ENCODE peak calls at places on chromosomes 2 and 18, in seven cellular contexts. L, B, P, Y, A, M and G are unnamed samples.

GRCh38 chr2:120539937-120540718 is 194.2 kb downstream of the INHBB start:
- DNase-seq in P (no peak), A (peak; percentile 92), M (peak; percentile 84), B (peak; percentile 66), Y (no peak), L (no peak), G (peak; percentile 66)

GRCh38 chr18:56709463-56709862 is 58.3 kb downstream of the WDR7 start:
- DNase-seq in B (no peak), M (peak; percentile 20), P (no peak), A (no peak), L (no peak), Y (no peak), G (no peak)

GRCh38 chr2:216554286-216554685 is 55.6 kb downstream of the RPL37A start:
- DNase-seq in P (no peak), A (no peak), L (no peak), B (no peak), M (no peak), Y (no peak), G (no peak)

GRCh38 chr2:239443666-239444567 is 43.1 kb upstream of the HDAC4 start:
- DNase-seq in B (no peak), L (no peak), M (peak; percentile 82), A (peak; percentile 48), P (peak; percentile 85), Y (no peak), G (no peak)

GRCh38 chr18:74063552-74063951 is 84.1 kb downstream of the FBXO15 start:
- DNase-seq in A (no peak), L (no peak), B (no peak), M (no peak), Y (no peak), P (no peak), G (no peak)

GRCh38 chr2:234950730-234951385 is 959 bp upstream of the SH3BP4 start:
- DNase-seq in B (no peak), M (no peak), A (no peak), P (no peak), Y (peak; percentile 67), L (no peak), G (no peak)

GRCh38 chr2:227818569-227819397 is 5.1 kb downstream of the CCL20 start:
- DNase-seq in Y (no peak), M (peak; percentile 49), P (no peak), A (peak; percentile 92), B (no peak), L (peak; percentile 80), G (peak; percentile 41)

GRCh38 chr2:95278637-95279225 is 4.5 kb downstream of the PROM2 start:
- DNase-seq in B (no peak), A (no peak), P (no peak), Y (peak; percentile 68), M (no peak), L (peak; percentile 43), G (peak; percentile 14)

GRCh38 chr18:55265916-55266488 is 306.7 kb upstream of the CCDC68 start:
- DNase-seq in M (no peak), P (no peak), L (no peak), Y (no peak), A (no peak), B (no peak), G (no peak)

GRCh38 chr18:52007109-52007508 is 332.9 kb upstream of the DCC start:
- DNase-seq in M (no peak), Y (no peak), P (no peak), A (no peak), L (no peak), B (no peak), G (no peak)

GRCh38 chr2:19711470-19712372 is 190.1 kb downstream of the TTC32 start:
- DNase-seq in A (no peak), M (no peak), Y (no peak), P (no peak), L (no peak), B (peak; percentile 65), G (no peak)

GRCh38 chr18:3721771-3722661 is 272.0 kb downstream of the TGIF1 start:
- DNase-seq in L (no peak), A (no peak), B (no peak), P (no peak), M (peak; percentile 23), Y (no peak), G (no peak)

GRCh38 chr18:8121091-8121490 is 488.1 kb upstream of the RAB12 start:
- DNase-seq in Y (no peak), P (no peak), L (no peak), A (no peak), M (no peak), B (no peak), G (no peak)

GRCh38 chr2:212892193-212892592 is 259.2 kb downstream of the IKZF2 start:
- DNase-seq in A (no peak), B (no peak), M (peak; percentile 1), Y (no peak), L (no peak), P (no peak), G (no peak)

GRCh38 chr2:85578243-85579180 is 1.1 kb downstream of the VAMP8 start:
- DNase-seq in A (peak; percentile 83), L (peak; percentile 87), Y (peak; percentile 91), P (no peak), B (peak; percentile 52), M (peak; percentile 49), G (peak; percentile 56)

GRCh38 chr2:85577063-85577385 is 362 bp upstream of the VAMP8 start:
- DNase-seq in B (no peak), L (no peak), Y (no peak), M (no peak), A (no peak), P (no peak), G (no peak)

GRCh38 chr2:85579266-85579935 is 2.0 kb downstream of the VAMP8 start:
- DNase-seq in Y (no peak), L (no peak), B (no peak), A (peak; percentile 67), P (no peak), M (peak; percentile 35), G (no peak)

GRCh38 chr2:85575739-85576138 is 1.6 kb upstream of the VAMP8 start:
- DNase-seq in L (no peak), B (no peak), M (no peak), P (no peak), A (no peak), Y (no peak), G (no peak)

DNA sequence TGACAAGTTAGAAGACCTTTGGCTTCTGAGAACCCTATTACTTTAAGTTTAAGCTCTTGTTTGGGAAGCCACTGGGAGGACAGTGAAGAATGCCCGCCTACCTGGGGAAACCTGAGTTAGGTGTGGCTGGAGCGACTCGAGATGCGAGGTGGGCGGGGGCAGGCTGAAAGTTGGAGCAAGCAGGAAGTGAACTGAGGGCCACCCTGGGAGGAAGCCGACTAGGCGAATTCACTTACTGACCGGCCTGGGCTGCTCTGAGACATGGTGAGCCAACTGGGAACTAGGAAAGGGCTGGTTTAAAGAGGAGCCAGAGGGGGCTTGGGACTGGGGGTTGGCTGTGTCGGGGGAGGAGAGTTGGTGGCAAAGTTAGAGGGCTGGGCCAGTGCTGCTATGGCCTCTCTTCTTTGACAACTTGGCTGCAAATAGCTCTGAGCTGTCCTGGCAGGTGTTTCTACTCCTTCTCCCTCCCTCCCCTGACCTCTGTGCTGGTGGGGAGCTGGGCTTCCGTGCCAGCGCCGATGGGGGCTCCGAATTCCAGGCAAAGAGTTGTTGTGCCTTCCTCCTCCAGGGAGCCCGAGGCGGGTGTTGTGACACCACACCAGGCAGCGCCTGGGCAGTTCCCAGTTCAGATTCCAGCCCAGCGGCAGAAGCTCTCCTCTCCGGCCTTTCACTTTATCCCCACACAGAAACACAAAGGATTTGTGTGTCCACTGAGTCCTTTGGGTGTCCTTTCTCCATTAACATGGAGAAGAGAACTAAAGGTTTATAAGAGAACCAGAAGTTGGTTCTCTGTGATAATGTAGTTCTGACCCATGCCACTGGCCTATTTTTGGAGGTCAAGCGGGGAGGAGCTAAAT is at the start of gene VAMP8:
- DNase-seq in Y (peak; percentile 91), A (no peak), L (peak; percentile 92), M (peak; percentile 40), P (no peak), B (no peak), G (no peak)
- H3K4me1 ChIP-seq in Y (peaks cover 36% of the 10 kb centered on the region), A (peaks cover 32% of the 10 kb centered on the region), L (peaks cover 47% of the 10 kb centered on the region), M (peaks cover 9% of the 10 kb centered on the region), P (peaks cover 23% of the 10 kb centered on the region), B (peaks cover 22% of the 10 kb centered on the region), G (peaks cover 26% of the 10 kb centered on the region)

DNA sequence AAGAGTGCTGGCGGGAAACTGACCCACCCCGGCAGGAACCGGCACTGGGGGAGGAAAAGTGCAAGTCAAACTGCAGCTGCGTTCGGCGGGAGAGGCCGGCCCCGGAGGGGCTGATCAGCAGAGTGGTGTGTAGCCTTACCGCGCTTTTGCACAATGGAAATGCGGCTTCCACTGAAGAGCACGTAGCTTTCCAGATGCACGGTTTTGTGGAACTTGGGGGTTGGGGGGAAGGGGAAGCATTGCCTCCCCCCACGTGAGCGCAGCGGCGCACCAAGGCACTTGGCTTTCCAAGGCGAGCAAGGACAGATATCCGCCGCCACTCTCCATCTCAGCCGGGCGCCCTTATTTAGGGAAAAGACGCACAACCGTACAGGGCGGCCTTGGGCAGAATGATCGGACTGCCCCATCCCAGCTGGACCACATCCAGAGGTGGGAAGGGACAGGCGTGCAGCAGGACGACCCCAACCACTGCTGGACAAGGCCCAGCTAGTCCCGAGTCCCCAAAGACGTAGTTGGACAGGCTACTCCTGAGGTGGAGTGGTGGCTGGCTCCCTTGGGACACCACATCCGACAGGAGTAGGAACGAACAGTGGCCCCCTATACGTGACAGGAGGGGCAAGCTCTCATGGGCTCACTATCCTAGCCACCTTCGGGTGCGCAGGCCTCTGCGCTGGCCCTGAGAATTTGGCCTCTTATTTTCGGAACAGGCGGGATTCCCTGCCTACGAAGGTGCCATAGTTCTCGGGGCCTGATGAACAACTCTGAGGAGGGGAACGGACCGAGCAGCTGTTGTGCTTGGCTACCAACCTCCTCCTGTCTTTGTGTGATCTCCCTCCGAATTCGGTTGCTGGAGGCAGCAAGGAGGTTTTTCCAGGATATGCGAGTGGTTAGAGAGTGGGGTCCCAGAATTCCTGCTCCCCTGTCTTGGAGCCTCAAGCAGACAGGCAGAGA is 2.4 kb downstream of the FEV start:
- DNase-seq in M (no peak), L (no peak), Y (no peak), B (no peak), P (no peak), A (no peak), G (no peak)
- H3K4me3 ChIP-seq in M (no peak overlapping the region), L (peak overlapping the region; percentile 23), Y (peak overlapping the region; percentile 18), B (peak overlapping the region; percentile 40), P (peak overlapping the region; percentile 17), A (no peak overlapping the region), G (peak overlapping the region; percentile 56)

GRCh38 chr2:200635251-200635650 is 49.4 kb downstream of the AOX1 start:
- DNase-seq in Y (no peak), B (no peak), L (no peak), P (no peak), M (no peak), A (no peak), G (no peak)

GRCh38 chr2:200640171-200640570 is 54.4 kb downstream of the AOX1 start:
- DNase-seq in L (no peak), A (no peak), B (no peak), P (no peak), M (no peak), Y (no peak), G (no peak)

GRCh38 chr2:200637886-200638285 is 52.1 kb downstream of the AOX1 start:
- DNase-seq in B (no peak), L (no peak), P (no peak), A (no peak), Y (no peak), M (no peak), G (no peak)

GRCh38 chr2:200640906-200641305 is 55.1 kb downstream of the AOX1 start:
- DNase-seq in Y (no peak), A (no peak), M (no peak), B (no peak), L (no peak), P (no peak), G (no peak)
- TF ChIP-seq CTCF in Y (no peak), A (no peak), M (no peak), B (no peak), L (no peak), P (no peak), G (no peak)

GRCh38 chr2:55154525-55155030 is 77.5 kb downstream of the CLHC1 start:
- DNase-seq in M (no peak), P (no peak), A (no peak), B (no peak), Y (no peak), L (no peak), G (no peak)
- H3K4me1 ChIP-seq in M (peaks cover 35% of the 10 kb centered on the region), P (peaks cover 82% of the 10 kb centered on the region), A (peaks cover 49% of the 10 kb centered on the region), B (peaks cover 57% of the 10 kb centered on the region), Y (peaks cover 50% of the 10 kb centered on the region), L (peaks cover 75% of the 10 kb centered on the region), G (peaks cover 61% of the 10 kb centered on the region)